ENCODE peak calls at places on chromosomes 12 and 14, in four cellular contexts. One of them, this sample, is unnamed.

GRCh38 chr12:119578112-119578511 is 15.5 kb upstream of the TMEM233 start:
- DNase-seq in H1: no peak
- DNase-seq in GM12878: no peak
- DNase-seq in K562: no peak
- DNase-seq in this sample: no peak

GRCh38 chr12:1644523-1645438 is 15.8 kb downstream of the WNT5B start:
- DNase-seq in GM12878: no peak
- DNase-seq in H1: no peak
- DNase-seq in K562: no peak
- DNase-seq in this sample: no peak

GRCh38 chr12:123089631-123090353 is 61.1 kb downstream of the PITPNM2 start:
- DNase-seq in H1: no peak
- DNase-seq in K562: peak; percentile 63
- DNase-seq in GM12878: no peak
- DNase-seq in this sample: peak; percentile 88

GRCh38 chr14:63045612-63046320 is 508 bp upstream of the KCNH5 start:
- DNase-seq in H1: peak; percentile 84
- DNase-seq in GM12878: no peak
- DNase-seq in K562: no peak
- DNase-seq in this sample: peak; percentile 12

GRCh38 chr12:110137786-110138185 is 13.6 kb downstream of the IFT81 start:
- DNase-seq in GM12878: no peak
- DNase-seq in H1: no peak
- DNase-seq in K562: no peak
- DNase-seq in this sample: no peak

GRCh38 chr12:70049596-70050360 is 193.5 kb upstream of the CNOT2 start:
- DNase-seq in H1: no peak
- DNase-seq in GM12878: peak; percentile 68
- DNase-seq in K562: no peak
- DNase-seq in this sample: no peak

GRCh38 chr12:82124711-82125110 is 233.5 kb downstream of the CCDC59 start:
- DNase-seq in H1: no peak
- DNase-seq in K562: no peak
- DNase-seq in GM12878: no peak
- DNase-seq in this sample: no peak

GRCh38 chr14:87667661-87668060 is 325.3 kb downstream of the GALC start:
- DNase-seq in H1: no peak
- DNase-seq in K562: no peak
- DNase-seq in GM12878: no peak
- DNase-seq in this sample: no peak

GRCh38 chr14:79967453-79967852 is 243.9 kb downstream of the DIO2 start:
- DNase-seq in GM12878: no peak
- DNase-seq in K562: no peak
- DNase-seq in H1: no peak
- DNase-seq in this sample: no peak

GRCh38 chr14:101359221-101360044 is 201.9 kb upstream of the DIO3 start:
- DNase-seq in H1: no peak
- DNase-seq in GM12878: no peak
- DNase-seq in K562: no peak
- DNase-seq in this sample: no peak

GRCh38 chr12:108955225-108955835 is 65.5 kb downstream of the SVOP start:
- DNase-seq in K562: no peak
- DNase-seq in H1: no peak
- DNase-seq in GM12878: no peak
- DNase-seq in this sample: peak; percentile 7

DNA sequence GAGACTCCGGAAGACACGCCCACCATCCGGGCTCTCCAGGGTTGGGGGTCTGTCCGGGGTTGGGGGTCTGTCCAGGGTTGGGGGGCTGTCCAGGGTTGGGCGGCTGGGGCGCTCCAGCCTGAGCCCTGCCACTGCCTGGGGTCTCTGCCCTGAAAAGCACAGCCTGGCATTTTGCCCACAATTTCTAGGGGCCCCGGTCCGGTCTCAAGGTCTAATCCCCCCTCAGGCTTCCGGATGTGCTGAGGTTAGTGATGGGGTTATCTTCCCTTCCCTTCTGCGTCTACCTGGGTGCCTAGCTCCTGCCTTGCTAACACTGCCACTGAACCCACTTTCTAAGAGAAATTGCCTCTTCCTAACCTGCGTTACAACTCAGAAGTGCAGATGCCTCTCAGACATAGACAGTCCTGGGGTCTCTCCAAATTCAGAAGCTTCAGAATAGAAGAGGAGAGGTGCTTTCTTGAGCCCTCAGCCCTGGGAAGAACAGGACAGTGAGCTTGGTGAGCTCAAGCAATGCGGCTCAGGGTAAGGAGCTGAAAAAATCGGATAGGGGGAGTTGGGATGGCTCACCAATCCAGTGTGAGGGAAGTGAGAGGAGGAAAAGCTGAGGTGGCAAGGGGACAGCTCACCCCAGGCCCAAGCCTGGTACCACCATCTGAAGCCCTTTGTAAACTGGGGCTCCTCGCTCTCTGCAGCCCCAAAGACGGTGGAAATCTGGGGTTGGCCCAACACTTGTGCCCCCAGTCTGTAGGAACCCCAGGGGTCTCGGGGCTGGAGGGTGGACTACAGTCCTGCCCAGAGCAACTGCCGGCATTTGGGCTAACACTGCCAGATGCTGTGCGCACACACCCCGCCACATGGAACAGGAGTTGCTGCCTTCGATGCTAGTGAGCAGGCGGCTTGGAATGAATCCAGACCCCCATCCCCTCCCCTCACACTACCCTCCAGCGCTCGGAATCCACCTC is 5.6 kb downstream of the LHX5 start:
- DNase-seq in H1: peak; percentile 70
- DNase-seq in K562: no peak
- DNase-seq in GM12878: no peak
- DNase-seq in this sample: no peak
- TF ChIP-seq EZH2 in H1: no peak
- TF ChIP-seq EZH2 in K562: no peak
- TF ChIP-seq EZH2 in GM12878: no peak
- TF ChIP-seq EZH2 in this sample: peak; percentile 37

GRCh38 chr12:104182144-104182543 is 33.4 kb upstream of the TXNRD1 start:
- DNase-seq in K562: no peak
- DNase-seq in GM12878: no peak
- DNase-seq in H1: no peak
- DNase-seq in this sample: no peak

GRCh38 chr12:104177663-104178501 is 37.7 kb upstream of the TXNRD1 start:
- DNase-seq in K562: peak; percentile 32
- DNase-seq in GM12878: no peak
- DNase-seq in H1: peak; percentile 38
- DNase-seq in this sample: peak; percentile 8

GRCh38 chr12:104181313-104181712 is 34.3 kb upstream of the TXNRD1 start:
- DNase-seq in K562: no peak
- DNase-seq in H1: no peak
- DNase-seq in GM12878: no peak
- DNase-seq in this sample: no peak

GRCh38 chr12:104182621-104183378 is 32.8 kb upstream of the TXNRD1 start:
- DNase-seq in H1: no peak
- DNase-seq in GM12878: no peak
- DNase-seq in K562: no peak
- DNase-seq in this sample: no peak

DNA sequence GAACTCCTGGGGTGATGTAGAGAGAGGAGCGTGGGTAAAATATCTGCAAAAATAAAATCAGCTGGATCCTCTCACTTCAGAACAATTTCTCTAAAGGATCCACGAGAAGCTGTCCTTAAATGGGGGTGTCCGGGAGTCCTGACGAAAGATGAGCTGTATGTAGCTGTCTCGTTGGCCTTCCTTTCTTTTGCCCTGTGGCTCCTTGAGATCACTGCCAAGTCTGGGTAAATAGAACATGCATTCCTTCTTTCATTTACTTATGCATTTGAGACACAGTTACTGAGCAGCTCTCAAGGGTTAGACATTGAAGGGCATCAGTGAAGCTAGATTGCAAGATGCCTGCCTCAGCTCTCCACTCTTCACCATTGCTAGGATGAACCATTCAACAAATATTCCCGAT is 35.2 kb upstream of the TXNRD1 start:
- DNase-seq in K562: no peak
- DNase-seq in GM12878: no peak
- DNase-seq in H1: no peak
- DNase-seq in this sample: no peak
- TF ChIP-seq EP300 in K562: no peak
- TF ChIP-seq EP300 in GM12878: no peak
- TF ChIP-seq EP300 in H1: no peak
- TF ChIP-seq EP300 in this sample: no peak

GRCh38 chr12:32889073-32889760 is 7.4 kb downstream of the PKP2 start:
- DNase-seq in GM12878: no peak
- DNase-seq in H1: no peak
- DNase-seq in K562: no peak
- DNase-seq in this sample: no peak
- TF ChIP-seq EZH2 in GM12878: no peak
- TF ChIP-seq EZH2 in H1: no peak
- TF ChIP-seq EZH2 in K562: no peak
- TF ChIP-seq EZH2 in this sample: no peak

GRCh38 chr14:28142400-28143015 is 624.1 kb upstream of the FOXG1 start:
- DNase-seq in GM12878: no peak
- DNase-seq in H1: no peak
- DNase-seq in K562: no peak
- DNase-seq in this sample: no peak
- TF ChIP-seq EP300 in GM12878: no peak
- TF ChIP-seq EP300 in H1: no peak
- TF ChIP-seq EP300 in K562: no peak
- TF ChIP-seq EP300 in this sample: no peak

DNA sequence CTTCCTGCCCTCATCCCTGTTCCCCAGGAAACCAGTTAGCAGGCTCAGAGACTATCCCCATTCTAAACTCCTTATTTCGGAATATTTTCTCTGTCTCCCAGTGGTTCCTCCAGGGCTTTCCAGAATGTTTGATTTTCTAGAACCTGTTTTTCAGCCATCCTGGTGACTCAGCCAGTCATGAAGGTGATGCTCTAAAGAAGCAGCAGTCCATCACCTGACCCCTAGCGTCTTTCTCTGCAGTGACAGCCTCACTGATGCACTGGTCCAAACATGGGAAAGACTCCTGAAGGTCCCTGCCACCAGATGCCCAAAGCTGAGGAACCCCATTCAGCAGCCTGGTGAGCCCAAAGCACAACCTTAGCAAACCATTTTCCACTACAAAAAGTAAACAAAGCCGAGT is 212.6 kb downstream of the PHETA1 start:
- DNase-seq in GM12878: no peak
- DNase-seq in K562: no peak
- DNase-seq in H1: no peak
- DNase-seq in this sample: no peak
- TF ChIP-seq EZH2 in GM12878: no peak
- TF ChIP-seq EZH2 in K562: no peak
- TF ChIP-seq EZH2 in H1: no peak
- TF ChIP-seq EZH2 in this sample: no peak

This sample was measured in HepG2.